ENCODE peak calls at places on chromosome 3, in four cellular contexts. U, A, R and V are unnamed samples.

GRCh38 chr3:72151465-72152238 is 366.7 kb upstream of the PROK2 start:
- DNase-seq in R (no peak), A (no peak), U (no peak), V (no peak)

GRCh38 chr3:69696365-69696764 is 42.9 kb upstream of the MITF start:
- DNase-seq in R (no peak), U (no peak), A (no peak), V (no peak)

GRCh38 chr3:44865272-44866005 is 3.7 kb downstream of the TMEM42 start:
- DNase-seq in A (no peak), U (no peak), R (no peak), V (no peak)

GRCh38 chr3:10255835-10256234 is 7.6 kb downstream of the TATDN2 start:
- DNase-seq in U (no peak), A (no peak), R (no peak), V (no peak)

GRCh38 chr3:183662099-183662498 is 26.7 kb downstream of the KLHL24 start:
- DNase-seq in A (no peak), U (no peak), R (no peak), V (no peak)

GRCh38 chr3:37907906-37908305 is 46.2 kb downstream of the CTDSPL start:
- DNase-seq in U (no peak), R (peak), A (no peak), V (no peak)

GRCh38 chr3:41304603-41305002 is 105.3 kb downstream of the CTNNB1 start:
- DNase-seq in A (no peak), U (no peak), R (no peak), V (no peak)

GRCh38 chr3:33312361-33312760 is 35.1 kb downstream of the FBXL2 start:
- DNase-seq in R (no peak), A (no peak), U (no peak), V (no peak)